ENCODE peak calls at places on chromosomes 2 and 18, in five cellular contexts. B is NB4; Y is activated CD4-positive, alpha-beta T cell treated with anti-CD3 and anti-CD28 coated beads, Interleukin-2, amount 50 U/mL, for 24 hours; V is GF-D8; G is left lobe of liver. C is an unnamed sample.

GRCh38 chr2:227504700-227505099 is 32.7 kb downstream of the AGFG1 start:
- DNase-seq in B (no peak), Y (no peak), V (no peak), G (no peak), C (no peak)

GRCh38 chr2:86360781-86361180 is 23.4 kb upstream of the REEP1 start:
- DNase-seq in B (no peak), Y (no peak), V (no peak), G (no peak), C (no peak)

GRCh38 chr2:105760639-105761337 is 16.1 kb downstream of the NCK2 start:
- DNase-seq in B (no peak), Y (no peak), V (no peak), G (no peak), C (no peak)

GRCh38 chr2:130834923-130835765 is 1.6 kb upstream of the ARHGEF4 start:
- DNase-seq in B (no peak), Y (no peak), V (no peak), G (no peak), C (no peak)

GRCh38 chr2:24164416-24164973 is 10.4 kb upstream of the FAM228A start:
- DNase-seq in B (peak; percentile 73), Y (peak; percentile 11), V (no peak), G (no peak), C (peak; percentile 44)

GRCh38 chr2:173204316-173204715 is 128.7 kb downstream of the MAP3K20 start:
- DNase-seq in B (no peak), Y (no peak), V (no peak), G (no peak), C (no peak)

GRCh38 chr2:205930209-205930608 is 155.8 kb downstream of the INO80D start:
- DNase-seq in B (no peak), Y (no peak), V (no peak), G (no peak), C (no peak)

GRCh38 chr18:5466256-5466655 is 77.5 kb downstream of the EPB41L3 start:
- DNase-seq in B (peak; percentile 21), Y (no peak), V (no peak), G (no peak), C (no peak)

GRCh38 chr2:54076577-54076976 is 38.8 kb upstream of the ACYP2 start:
- DNase-seq in B (no peak), Y (no peak), V (no peak), G (no peak), C (no peak)

GRCh38 chr18:52715421-52715820 is 375.4 kb downstream of the DCC start:
- DNase-seq in B (no peak), Y (no peak), V (no peak), G (no peak), C (no peak)

C was measured in mucosa of descending colon.